ENCODE peak calls at places on chromosomes 16 and 17, in five cellular contexts. W is stimulated activated CD4-positive, alpha-beta T cell treated with anti-CD3 and anti-CD28 coated beads, Interleukin-1b, Interleukin-23, amount 100 ng/mL, for 24 hours; J is heart right ventricle; G is naive thymus-derived CD8-positive, alpha-beta T cell; Y is EL. B is an unnamed sample.
A peak's percentile ranks its signal among the peaks of the same experiment; 100 is the strongest.

GRCh38 chr17:9202572-9202971 is 181.3 kb downstream of the NTN1 start:
- DNase-seq in G (no peak), J (no peak), W (no peak), Y (no peak), B (no peak)

GRCh38 chr17:27506348-27507218 is 50.3 kb downstream of the KSR1 start:
- DNase-seq in Y (no peak), J (no peak), G (no peak), W (no peak), B (no peak)

GRCh38 chr16:22381392-22381791 is 7.0 kb upstream of the CDR2 start:
- DNase-seq in G (no peak), J (no peak), Y (no peak), W (no peak), B (no peak)

GRCh38 chr16:19883296-19883951 is 1.2 kb downstream of the GPRC5B start:
- DNase-seq in J (peak; percentile 62), G (no peak), W (no peak), Y (no peak), B (no peak)

GRCh38 chr17:8611135-8611534 is 19.4 kb downstream of the MYH10 start:
- DNase-seq in G (no peak), Y (peak; percentile 45), J (no peak), W (no peak), B (no peak)

GRCh38 chr16:53282975-53283946 is 151.0 kb upstream of the RBL2 start:
- DNase-seq in Y (peak; percentile 47), W (no peak), G (no peak), J (no peak), B (no peak)

GRCh38 chr16:65071371-65072311 is 50.2 kb downstream of the CDH11 start:
- DNase-seq in W (no peak), Y (peak; percentile 58), J (peak; percentile 21), G (no peak), B (no peak)

GRCh38 chr16:24427840-24428239 is 111.5 kb upstream of the RBBP6 start:
- DNase-seq in J (no peak), Y (no peak), W (no peak), G (no peak), B (no peak)

GRCh38 chr17:67055811-67056745 is 11.7 kb downstream of the CACNG1 start:
- DNase-seq in W (no peak), Y (no peak), J (no peak), G (no peak), B (peak; percentile 24)

GRCh38 chr17:76562734-76563148 is 22.9 kb downstream of the PRCD start:
- DNase-seq in G (no peak), Y (peak; percentile 97), W (no peak), J (no peak), B (no peak)

GRCh38 chr16:5461141-5461540 is 363.5 kb upstream of the EEF2KMT start:
- DNase-seq in G (no peak), J (no peak), Y (no peak), W (no peak), B (no peak)

GRCh38 chr17:82446649-82447048 is 3.9 kb downstream of the CYBC1 start:
- DNase-seq in W (no peak), G (no peak), Y (no peak), J (no peak), B (no peak)

GRCh38 chr16:53465606-53466290 is 31.5 kb downstream of the RBL2 start:
- DNase-seq in Y (peak; percentile 73), J (no peak), W (no peak), G (no peak), B (no peak)

GRCh38 chr17:38560503-38561318 is 45.0 kb downstream of the SRCIN1 start:
- DNase-seq in Y (no peak), J (peak; percentile 22), W (no peak), G (no peak), B (no peak)

GRCh38 chr17:65750678-65751077 is 189.2 kb upstream of the AXIN2 start:
- DNase-seq in G (peak; percentile 34), W (no peak), Y (peak; percentile 96), J (peak; percentile 56), B (peak; percentile 76)

GRCh38 chr17:11598274-11599221 is at the start of gene DNAH9:
- DNase-seq in Y (no peak), W (no peak), G (no peak), J (peak; percentile 97), B (peak; percentile 96)

GRCh38 chr17:79624658-79625478 is 14.0 kb upstream of the RBFOX3 start:
- DNase-seq in Y (no peak), J (peak; percentile 1), G (no peak), W (no peak), B (peak; percentile 17)

GRCh38 chr16:13919330-13919682 is 648 bp upstream of the ERCC4 start:
- DNase-seq in W (no peak), Y (no peak), J (no peak), G (peak; percentile 5), B (no peak)

B was measured in cardiac septum.